ENCODE peak calls at places on chromosomes 2 and 18, in six cellular contexts. U is CD8-positive, alpha-beta T cell; K is epithelial cell of proximal tubule; C is foreskin fibroblast; E is IMR-90; I is astrocyte of the spinal cord. S is an unnamed sample.

GRCh38 chr2:224712346-224712745 is 3.8 kb downstream of the CCDC195 start:
- DNase-seq in U (no peak), K (no peak), C (peak), E (peak), I (no peak), S (no peak)

GRCh38 chr2:134206029-134206428 is 47.8 kb upstream of the MGAT5 start:
- DNase-seq in U (no peak), K (no peak), C (peak), E (no peak), I (no peak), S (no peak)

GRCh38 chr2:171492664-171493063 is 29.6 kb upstream of the CYBRD1 start:
- DNase-seq in U (no peak), K (no peak), C (no peak), E (no peak), I (no peak), S (no peak)

GRCh38 chr2:9138507-9139085 is 68.0 kb upstream of the ASAP2 start:
- DNase-seq in U (no peak), K (no peak), C (no peak), E (no peak), I (no peak), S (no peak)

GRCh38 chr2:10427568-10427975 is 20.6 kb downstream of the ODC1 start:
- DNase-seq in U (no peak), K (no peak), C (peak), E (no peak), I (no peak), S (peak)

GRCh38 chr2:240396623-240397541 is 38.6 kb upstream of the GPC1 start:
- DNase-seq in U (no peak), K (no peak), C (peak), E (no peak), I (peak), S (no peak)

GRCh38 chr2:212926948-212927347 is 224.5 kb downstream of the IKZF2 start:
- DNase-seq in U (no peak), K (no peak), C (no peak), E (no peak), I (no peak), S (no peak)

GRCh38 chr2:65458999-65459398 is 26.6 kb upstream of the SPRED2 start:
- DNase-seq in U (no peak), K (peak), C (no peak), E (peak), I (no peak), S (no peak)

GRCh38 chr18:75089748-75090327 is 119.1 kb downstream of the PTGR3 start:
- DNase-seq in U (no peak), K (no peak), C (no peak), E (no peak), I (no peak), S (no peak)

GRCh38 chr2:233705911-233706506 is 6.7 kb upstream of the UGT1A5 start:
- DNase-seq in U (no peak), K (no peak), C (no peak), E (peak), I (no peak), S (no peak)

GRCh38 chr2:30269771-30270145 is 38.4 kb downstream of the LBH start:
- DNase-seq in U (no peak), K (no peak), C (no peak), E (no peak), I (no peak), S (no peak)

GRCh38 chr2:170235860-170236638 is 58.1 kb downstream of the MYO3B start:
- DNase-seq in U (no peak), K (no peak), C (peak), E (peak), I (peak), S (no peak)

GRCh38 chr2:104408266-104408665 is 445.6 kb upstream of the POU3F3 start:
- DNase-seq in U (no peak), K (peak), C (no peak), E (no peak), I (peak), S (no peak)

GRCh38 chr18:59556265-59556664 is 141.0 kb downstream of the CCBE1 start:
- DNase-seq in U (no peak), K (no peak), C (peak), E (peak), I (no peak), S (no peak)

GRCh38 chr2:160278101-160278888 is 78.2 kb upstream of the ITGB6 start:
- DNase-seq in U (no peak), K (no peak), C (no peak), E (no peak), I (no peak), S (no peak)

DNA sequence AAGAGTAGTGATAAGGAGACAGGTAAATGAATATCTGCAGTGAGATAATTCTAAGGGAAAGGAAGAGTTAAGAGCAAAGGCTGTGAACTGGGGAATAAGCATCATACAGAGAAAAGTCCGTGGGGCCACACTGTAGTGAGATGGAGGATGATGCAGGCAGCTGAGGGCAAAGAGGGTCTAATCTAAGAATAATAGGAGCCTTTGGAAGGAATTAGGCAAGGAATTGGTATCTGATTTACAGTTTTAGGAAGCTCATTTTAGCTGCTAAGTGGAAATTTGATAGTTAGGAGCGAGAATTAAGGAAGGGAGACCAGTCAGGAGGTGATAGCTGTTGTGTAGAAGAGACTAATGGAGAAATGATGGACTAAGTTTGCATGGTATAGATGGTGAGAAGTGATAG is 43.5 kb downstream of the KIF5C start:
- DNase-seq in U (no peak), K (no peak), C (no peak), E (no peak), I (no peak), S (no peak)
- TF ChIP-seq CTCF in U (no peak), K (no peak), C (no peak), E (no peak), I (no peak), S (no peak)

DNA sequence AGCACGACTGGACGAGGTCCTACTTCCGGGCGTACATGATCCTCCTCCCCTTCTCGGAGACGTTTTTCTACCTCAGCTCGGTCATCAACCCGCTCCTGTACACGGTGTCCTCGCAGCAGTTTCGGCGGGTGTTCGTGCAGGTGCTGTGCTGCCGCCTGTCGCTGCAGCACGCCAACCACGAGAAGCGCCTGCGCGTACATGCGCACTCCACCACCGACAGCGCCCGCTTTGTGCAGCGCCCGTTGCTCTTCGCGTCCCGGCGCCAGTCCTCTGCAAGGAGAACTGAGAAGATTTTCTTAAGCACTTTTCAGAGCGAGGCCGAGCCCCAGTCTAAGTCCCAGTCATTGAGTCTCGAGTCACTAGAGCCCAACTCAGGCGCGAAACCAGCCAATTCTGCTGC is 24.8 kb downstream of the LYPD1 start:
- DNase-seq in U (no peak), K (no peak), C (no peak), E (no peak), I (no peak), S (no peak)
- H3K4me3 ChIP-seq in U (no peak), K (no peak), C (no peak), E (no peak), I (no peak), S (no peak)

GRCh38 chr2:715038-715437 is 37.8 kb upstream of the TMEM18 start:
- DNase-seq in U (no peak), K (no peak), C (no peak), E (no peak), I (no peak), S (no peak)

GRCh38 chr2:719191-719590 is 42.0 kb upstream of the TMEM18 start:
- DNase-seq in U (no peak), K (no peak), C (no peak), E (no peak), I (no peak), S (no peak)

GRCh38 chr2:719734-720133 is 42.5 kb upstream of the TMEM18 start:
- DNase-seq in U (no peak), K (no peak), C (no peak), E (no peak), I (no peak), S (no peak)

GRCh38 chr2:714005-714741 is 37.0 kb upstream of the TMEM18 start:
- DNase-seq in U (no peak), K (peak), C (peak), E (peak), I (peak), S (no peak)

GRCh38 chr2:715847-716573 is 38.8 kb upstream of the TMEM18 start:
- DNase-seq in U (no peak), K (no peak), C (peak), E (peak), I (peak), S (no peak)
- TF ChIP-seq CTCF in U (no peak), K (peak), C (peak), E (peak), I (peak), S (peak)

GRCh38 chr2:188524519-188525113 is 232.9 kb downstream of the GULP1 start:
- DNase-seq in U (no peak), K (no peak), C (peak), E (peak), I (peak), S (no peak)

GRCh38 chr2:188529710-188530109 is 238.0 kb downstream of the GULP1 start:
- DNase-seq in U (no peak), K (no peak), C (peak), E (peak), I (no peak), S (no peak)

GRCh38 chr2:188527110-188527509 is 235.4 kb downstream of the GULP1 start:
- DNase-seq in U (no peak), K (no peak), C (peak), E (peak), I (peak), S (no peak)

GRCh38 chr2:188523901-188524300 is 232.2 kb downstream of the GULP1 start:
- DNase-seq in U (no peak), K (no peak), C (peak), E (peak), I (peak), S (peak)

GRCh38 chr2:188527701-188528100 is 236.0 kb downstream of the GULP1 start:
- DNase-seq in U (no peak), K (no peak), C (peak), E (no peak), I (no peak), S (no peak)
- H3K4me3 ChIP-seq in U (no peak), K (no peak), C (no peak), E (no peak), I (no peak), S (no peak)

GRCh38 chr18:48669991-48670750 is 131.3 kb downstream of the CTIF start:
- DNase-seq in U (no peak), K (no peak), C (no peak), E (no peak), I (no peak), S (no peak)

GRCh38 chr18:48666613-48667012 is 127.8 kb downstream of the CTIF start:
- DNase-seq in U (no peak), K (no peak), C (no peak), E (no peak), I (no peak), S (no peak)

GRCh38 chr18:48669180-48669675 is 130.4 kb downstream of the CTIF start:
- DNase-seq in U (no peak), K (no peak), C (no peak), E (no peak), I (no peak), S (no peak)

GRCh38 chr18:48667276-48668254 is 128.7 kb downstream of the CTIF start:
- DNase-seq in U (no peak), K (no peak), C (peak), E (peak), I (peak), S (no peak)

DNA sequence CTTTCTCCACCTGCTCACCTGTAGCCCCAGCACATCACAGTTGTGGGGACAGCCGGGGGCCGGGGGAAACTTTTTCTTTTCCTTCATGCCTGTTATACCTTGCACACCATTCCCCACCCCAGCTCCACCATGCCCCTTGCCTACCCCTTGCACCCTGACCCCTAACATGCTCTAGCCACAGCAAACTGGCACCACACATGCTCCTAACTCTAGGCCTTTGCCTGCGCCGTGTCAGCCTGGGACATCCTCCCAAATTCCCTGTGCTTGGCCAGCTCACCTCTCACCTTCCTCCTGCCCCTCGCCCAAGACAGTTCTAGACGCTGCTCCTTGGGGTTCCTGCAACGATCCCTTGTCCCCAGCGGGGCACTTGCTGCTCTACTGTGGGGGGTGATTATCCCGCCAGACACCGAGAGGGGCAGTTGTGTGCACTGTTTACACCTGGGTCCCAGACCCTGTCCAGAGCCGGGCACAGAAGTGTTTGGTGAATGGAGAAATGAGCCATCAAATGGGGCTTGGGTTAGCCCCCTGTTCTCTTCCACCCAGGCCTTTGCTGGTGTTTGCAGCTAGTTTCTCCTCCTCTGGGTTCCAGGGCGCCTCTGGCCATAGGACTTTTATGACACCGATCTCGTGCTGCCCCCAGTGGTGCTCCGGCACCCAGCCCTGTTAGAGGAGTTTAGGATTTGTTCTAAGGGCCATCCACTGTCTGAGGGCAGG is 129.8 kb downstream of the CTIF start:
- DNase-seq in U (no peak), K (no peak), C (no peak), E (no peak), I (no peak), S (no peak)
- TF ChIP-seq CTCF in U (no peak), K (no peak), C (peak), E (peak), I (peak), S (no peak)

GRCh38 chr2:44934024-44934423 is 7.5 kb upstream of the SIX3 start:
- DNase-seq in U (no peak), K (no peak), C (no peak), E (no peak), I (no peak), S (no peak)

GRCh38 chr2:44931177-44931795 is 10.2 kb upstream of the SIX3 start:
- DNase-seq in U (no peak), K (no peak), C (no peak), E (no peak), I (no peak), S (no peak)

GRCh38 chr2:44933434-44933951 is 8.0 kb upstream of the SIX3 start:
- DNase-seq in U (no peak), K (no peak), C (no peak), E (no peak), I (no peak), S (no peak)

GRCh38 chr2:44932079-44932478 is 9.4 kb upstream of the SIX3 start:
- DNase-seq in U (no peak), K (no peak), C (no peak), E (no peak), I (no peak), S (no peak)

GRCh38 chr2:44932564-44933392 is 8.7 kb upstream of the SIX3 start:
- DNase-seq in U (no peak), K (no peak), C (no peak), E (no peak), I (no peak), S (no peak)
- H3K4me3 ChIP-seq in U (no peak), K (no peak), C (no peak), E (no peak), I (no peak), S (no peak)

DNA sequence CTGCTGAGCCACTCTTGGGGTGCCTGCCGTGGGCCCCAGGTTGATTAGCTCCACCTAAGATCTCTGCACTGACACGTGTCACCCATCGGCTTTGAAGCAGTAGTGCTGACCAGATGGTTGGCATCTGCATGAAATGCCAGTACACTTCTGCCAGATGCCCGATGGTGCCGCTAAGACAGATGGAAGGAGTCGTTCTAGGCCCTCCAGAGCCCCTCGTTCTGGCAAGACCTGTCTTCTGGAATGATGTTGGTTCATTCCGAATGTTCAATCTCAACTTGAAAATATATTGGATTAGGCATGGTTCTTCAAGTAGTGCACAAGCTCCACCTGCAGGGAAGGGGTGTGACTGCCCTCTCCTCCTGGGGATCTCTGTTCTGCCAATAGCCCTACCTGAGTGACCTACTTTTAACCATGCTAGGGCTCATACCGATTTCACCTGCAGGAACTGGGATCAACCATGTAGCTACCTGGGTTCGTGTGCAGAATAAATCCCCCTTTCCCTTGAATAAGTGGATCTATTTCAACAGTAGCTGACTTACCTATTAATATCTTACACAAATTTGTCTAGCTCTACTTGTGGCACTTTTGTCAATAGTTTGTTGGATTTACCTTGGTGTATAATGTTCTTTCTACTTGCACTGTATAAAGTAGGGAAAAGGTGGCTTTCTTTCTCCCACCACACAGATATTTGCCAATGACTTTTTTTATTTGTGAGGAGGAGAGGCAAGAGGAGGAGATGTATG is 342.6 kb downstream of the CTNNA2 start:
- DNase-seq in U (no peak), K (no peak), C (no peak), E (peak), I (peak), S (no peak)
- TF ChIP-seq CTCF in U (no peak), K (peak), C (peak), E (peak), I (peak), S (peak)

GRCh38 chr18:63479826-63480225 is 3.1 kb downstream of the SERPINB5 start:
- DNase-seq in U (no peak), K (no peak), C (no peak), E (no peak), I (no peak), S (no peak)
- H3K4me3 ChIP-seq in U (no peak), K (no peak), C (no peak), E (no peak), I (no peak), S (no peak)

DNA sequence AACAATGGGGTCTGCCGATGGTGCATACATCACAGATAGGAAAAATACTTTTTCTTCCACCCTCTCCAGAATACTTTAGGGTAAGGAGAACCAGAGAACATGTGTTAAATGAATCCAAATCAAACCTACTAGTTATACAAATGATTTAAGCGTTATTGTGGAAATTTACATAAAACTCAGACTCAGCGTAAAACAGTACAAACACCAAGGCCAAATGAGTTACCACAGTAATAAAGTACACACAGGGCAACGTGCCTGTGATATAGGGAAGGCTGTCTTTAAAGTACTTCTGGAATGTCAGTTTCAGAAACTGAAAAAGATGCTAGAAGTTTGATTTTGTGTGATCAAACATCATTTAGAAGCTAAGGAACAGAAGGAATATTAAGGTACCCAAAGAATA is 46.9 kb downstream of the PTPRM start:
- DNase-seq in U (no peak), K (no peak), C (no peak), E (no peak), I (no peak), S (no peak)
- TF ChIP-seq CTCF in U (no peak), K (no peak), C (no peak), E (no peak), I (no peak), S (no peak)

GRCh38 chr2:161417428-161418274 is 1.6 kb downstream of the TBR1 start:
- DNase-seq in U (no peak), K (no peak), C (no peak), E (no peak), I (no peak), S (no peak)
- H3K4me3 ChIP-seq in U (no peak), K (no peak), C (no peak), E (no peak), I (no peak), S (no peak)